ENCODE peak calls at places on chromosomes 1 and 21, in four cellular contexts. One of them, this sample, is unnamed.

GRCh38 chr1:245765241-245766000 is 610.6 kb downstream of the KIF26B start:
- DNase-seq in brain microvascular endothelial cell: peak
- DNase-seq in astrocyte of the cerebellum: no peak
- DNase-seq in Peyer's patch: no peak
- DNase-seq in this sample: peak

GRCh38 chr1:6117064-6117463 is 63.1 kb downstream of the CHD5 start:
- DNase-seq in brain microvascular endothelial cell: no peak
- DNase-seq in astrocyte of the cerebellum: no peak
- DNase-seq in Peyer's patch: no peak
- DNase-seq in this sample: no peak

GRCh38 chr1:10625076-10625475 is 150.3 kb downstream of the PEX14 start:
- DNase-seq in brain microvascular endothelial cell: no peak
- DNase-seq in astrocyte of the cerebellum: no peak
- DNase-seq in Peyer's patch: no peak
- DNase-seq in this sample: no peak

GRCh38 chr1:23168079-23168461 is 586 bp downstream of the LUZP1 start:
- DNase-seq in brain microvascular endothelial cell: no peak
- DNase-seq in astrocyte of the cerebellum: no peak
- DNase-seq in Peyer's patch: peak
- DNase-seq in this sample: no peak

GRCh38 chr21:34824314-34824713 is 155.5 kb downstream of the CLIC6 start:
- DNase-seq in brain microvascular endothelial cell: no peak
- DNase-seq in astrocyte of the cerebellum: no peak
- DNase-seq in Peyer's patch: no peak
- DNase-seq in this sample: no peak

GRCh38 chr1:192575499-192576189 is at the start of gene RGS1:
- DNase-seq in brain microvascular endothelial cell: no peak
- DNase-seq in astrocyte of the cerebellum: no peak
- DNase-seq in Peyer's patch: peak
- DNase-seq in this sample: no peak

GRCh38 chr1:14136152-14136763 is 436.3 kb downstream of the PRDM2 start:
- DNase-seq in brain microvascular endothelial cell: no peak
- DNase-seq in astrocyte of the cerebellum: no peak
- DNase-seq in Peyer's patch: no peak
- DNase-seq in this sample: no peak

GRCh38 chr21:44006017-44006624 is 6.0 kb upstream of the TRAPPC10 start:
- DNase-seq in brain microvascular endothelial cell: peak
- DNase-seq in astrocyte of the cerebellum: peak
- DNase-seq in Peyer's patch: no peak
- DNase-seq in this sample: no peak

GRCh38 chr1:59520194-59520593 is 223.3 kb downstream of the FGGY start:
- DNase-seq in brain microvascular endothelial cell: peak
- DNase-seq in astrocyte of the cerebellum: no peak
- DNase-seq in Peyer's patch: no peak
- DNase-seq in this sample: no peak

GRCh38 chr1:17627239-17628052 is 87.9 kb downstream of the ARHGEF10L start:
- DNase-seq in brain microvascular endothelial cell: no peak
- DNase-seq in astrocyte of the cerebellum: no peak
- DNase-seq in Peyer's patch: no peak
- DNase-seq in this sample: no peak

GRCh38 chr1:198556969-198557368 is 16.5 kb upstream of the ATP6V1G3 start:
- DNase-seq in brain microvascular endothelial cell: no peak
- DNase-seq in astrocyte of the cerebellum: no peak
- DNase-seq in Peyer's patch: peak
- DNase-seq in this sample: no peak

GRCh38 chr1:186225089-186225488 is 150.0 kb downstream of the TPR start:
- DNase-seq in brain microvascular endothelial cell: no peak
- DNase-seq in astrocyte of the cerebellum: no peak
- DNase-seq in Peyer's patch: no peak
- DNase-seq in this sample: peak

GRCh38 chr21:36188937-36189336 is 32.3 kb downstream of the DOP1B start:
- DNase-seq in brain microvascular endothelial cell: no peak
- DNase-seq in astrocyte of the cerebellum: no peak
- DNase-seq in Peyer's patch: no peak
- DNase-seq in this sample: no peak
- H3K4me3 ChIP-seq in brain microvascular endothelial cell: no peak
- H3K4me3 ChIP-seq in astrocyte of the cerebellum: no peak
- H3K4me3 ChIP-seq in Peyer's patch: no peak
- H3K4me3 ChIP-seq in this sample: no peak

DNA sequence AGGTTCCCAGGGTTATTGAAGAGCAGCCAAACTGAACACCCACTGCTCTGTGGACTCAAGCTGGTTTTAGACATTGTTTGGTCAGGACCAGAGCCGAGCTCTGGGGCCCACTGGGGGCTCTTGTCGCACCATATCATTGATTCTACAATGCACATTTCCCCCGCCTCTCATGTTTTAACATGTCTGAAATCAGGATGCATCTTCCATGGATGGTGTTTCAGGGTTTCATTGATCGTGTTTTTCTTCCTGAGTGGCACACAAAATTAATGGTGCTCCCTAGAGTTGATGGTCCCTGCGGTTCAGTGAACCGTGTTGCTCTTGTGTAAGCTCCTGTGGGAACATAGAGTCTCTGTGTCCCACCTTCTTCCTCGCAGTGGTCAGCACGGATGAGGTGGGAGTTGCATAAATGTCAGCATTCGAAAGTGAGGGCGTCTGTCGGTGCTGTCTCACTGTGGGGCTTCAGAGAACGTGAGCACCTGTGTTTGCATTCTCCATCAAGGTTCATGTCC is 38.3 kb downstream of the GALNT2 start:
- DNase-seq in brain microvascular endothelial cell: no peak
- DNase-seq in astrocyte of the cerebellum: no peak
- DNase-seq in Peyer's patch: no peak
- DNase-seq in this sample: no peak
- H3K4me3 ChIP-seq in brain microvascular endothelial cell: no peak
- H3K4me3 ChIP-seq in astrocyte of the cerebellum: peak
- H3K4me3 ChIP-seq in Peyer's patch: no peak
- H3K4me3 ChIP-seq in this sample: no peak

GRCh38 chr1:150979007-150979722 is 2.9 kb upstream of the ANXA9 start:
- DNase-seq in brain microvascular endothelial cell: peak
- DNase-seq in astrocyte of the cerebellum: peak
- DNase-seq in Peyer's patch: peak
- DNase-seq in this sample: peak
- H3K4me3 ChIP-seq in brain microvascular endothelial cell: peak
- H3K4me3 ChIP-seq in astrocyte of the cerebellum: no peak
- H3K4me3 ChIP-seq in Peyer's patch: peak
- H3K4me3 ChIP-seq in this sample: no peak

GRCh38 chr1:3021801-3022401 is 634 bp downstream of the ACTRT2 start:
- DNase-seq in brain microvascular endothelial cell: no peak
- DNase-seq in astrocyte of the cerebellum: no peak
- DNase-seq in Peyer's patch: no peak
- DNase-seq in this sample: no peak
- H3K4me3 ChIP-seq in brain microvascular endothelial cell: no peak
- H3K4me3 ChIP-seq in astrocyte of the cerebellum: no peak
- H3K4me3 ChIP-seq in Peyer's patch: no peak
- H3K4me3 ChIP-seq in this sample: no peak

GRCh38 chr1:209882942-209883340 is 55.1 kb upstream of the SYT14 start:
- DNase-seq in brain microvascular endothelial cell: no peak
- DNase-seq in astrocyte of the cerebellum: no peak
- DNase-seq in Peyer's patch: no peak
- DNase-seq in this sample: no peak

GRCh38 chr1:209883341-209883971 is 54.6 kb upstream of the SYT14 start:
- DNase-seq in brain microvascular endothelial cell: peak
- DNase-seq in astrocyte of the cerebellum: peak
- DNase-seq in Peyer's patch: no peak
- DNase-seq in this sample: no peak

GRCh38 chr1:209884249-209884648 is 53.8 kb upstream of the SYT14 start:
- DNase-seq in brain microvascular endothelial cell: peak
- DNase-seq in astrocyte of the cerebellum: no peak
- DNase-seq in Peyer's patch: no peak
- DNase-seq in this sample: no peak

GRCh38 chr1:209881271-209882018 is 53.7 kb downstream of the UTP25 start:
- DNase-seq in brain microvascular endothelial cell: no peak
- DNase-seq in astrocyte of the cerebellum: no peak
- DNase-seq in Peyer's patch: no peak
- DNase-seq in this sample: no peak

DNA sequence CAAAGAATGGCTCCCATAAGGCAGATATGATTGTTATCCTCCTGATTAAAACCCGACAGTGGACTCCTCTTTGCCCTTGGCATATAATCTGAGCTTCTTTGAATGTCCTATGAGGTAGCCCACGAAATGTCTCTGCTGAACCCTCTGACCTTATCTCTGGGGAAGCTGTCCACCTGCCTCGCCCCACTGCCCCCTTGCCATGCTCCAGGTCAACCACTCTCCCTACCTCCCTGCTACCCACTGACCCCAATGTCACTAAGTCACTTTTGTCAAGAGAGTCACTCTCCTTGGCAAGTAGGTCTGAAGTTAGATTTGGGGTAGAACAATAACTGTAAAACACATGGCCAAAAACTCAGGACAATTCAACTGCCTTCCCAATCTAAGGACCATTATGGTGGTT is 54.5 kb downstream of the UTP25 start:
- DNase-seq in brain microvascular endothelial cell: no peak
- DNase-seq in astrocyte of the cerebellum: no peak
- DNase-seq in Peyer's patch: no peak
- DNase-seq in this sample: no peak
- H3K4me3 ChIP-seq in brain microvascular endothelial cell: no peak
- H3K4me3 ChIP-seq in astrocyte of the cerebellum: no peak
- H3K4me3 ChIP-seq in Peyer's patch: no peak
- H3K4me3 ChIP-seq in this sample: no peak

GRCh38 chr1:190169311-190170067 is 308.2 kb downstream of the BRINP3 start:
- DNase-seq in brain microvascular endothelial cell: peak
- DNase-seq in astrocyte of the cerebellum: peak
- DNase-seq in Peyer's patch: no peak
- DNase-seq in this sample: peak
- H3K4me3 ChIP-seq in brain microvascular endothelial cell: no peak
- H3K4me3 ChIP-seq in astrocyte of the cerebellum: no peak
- H3K4me3 ChIP-seq in Peyer's patch: no peak
- H3K4me3 ChIP-seq in this sample: no peak

GRCh38 chr1:203555484-203556046 is 61.6 kb downstream of the OPTC start:
- DNase-seq in brain microvascular endothelial cell: no peak
- DNase-seq in astrocyte of the cerebellum: no peak
- DNase-seq in Peyer's patch: no peak
- DNase-seq in this sample: no peak
- H3K4me3 ChIP-seq in brain microvascular endothelial cell: no peak
- H3K4me3 ChIP-seq in astrocyte of the cerebellum: no peak
- H3K4me3 ChIP-seq in Peyer's patch: no peak
- H3K4me3 ChIP-seq in this sample: no peak

GRCh38 chr1:177020861-177021589 is 143.5 kb downstream of the ASTN1 start:
- DNase-seq in brain microvascular endothelial cell: no peak
- DNase-seq in astrocyte of the cerebellum: no peak
- DNase-seq in Peyer's patch: no peak
- DNase-seq in this sample: no peak

GRCh38 chr1:177021741-177022140 is 142.8 kb downstream of the ASTN1 start:
- DNase-seq in brain microvascular endothelial cell: no peak
- DNase-seq in astrocyte of the cerebellum: no peak
- DNase-seq in Peyer's patch: no peak
- DNase-seq in this sample: no peak

GRCh38 chr1:177013273-177013672 is 151.2 kb downstream of the ASTN1 start:
- DNase-seq in brain microvascular endothelial cell: no peak
- DNase-seq in astrocyte of the cerebellum: no peak
- DNase-seq in Peyer's patch: no peak
- DNase-seq in this sample: no peak

GRCh38 chr1:177014325-177014724 is 150.2 kb downstream of the ASTN1 start:
- DNase-seq in brain microvascular endothelial cell: no peak
- DNase-seq in astrocyte of the cerebellum: no peak
- DNase-seq in Peyer's patch: no peak
- DNase-seq in this sample: no peak

DNA sequence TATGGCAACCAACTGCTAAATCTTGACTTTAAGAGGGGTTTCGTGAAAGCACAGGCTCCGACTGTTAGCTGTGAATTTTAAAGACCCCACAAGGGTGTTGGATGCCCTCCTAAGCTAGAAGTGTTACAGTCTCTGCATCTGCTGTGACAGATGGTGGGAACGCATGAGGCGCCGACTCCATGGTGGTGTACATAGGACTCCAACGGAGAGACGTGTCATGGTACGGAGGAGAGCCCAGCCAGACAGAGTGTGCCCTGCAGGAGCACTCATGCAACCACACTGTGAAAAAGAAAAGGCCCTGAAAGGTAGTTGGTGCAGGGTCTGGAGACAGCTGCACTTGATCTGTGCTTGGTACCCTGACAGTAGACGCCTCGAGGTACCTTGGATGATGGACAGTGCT is 147.1 kb downstream of the ASTN1 start:
- DNase-seq in brain microvascular endothelial cell: no peak
- DNase-seq in astrocyte of the cerebellum: no peak
- DNase-seq in Peyer's patch: no peak
- DNase-seq in this sample: no peak
- H3K4me3 ChIP-seq in brain microvascular endothelial cell: no peak
- H3K4me3 ChIP-seq in astrocyte of the cerebellum: no peak
- H3K4me3 ChIP-seq in Peyer's patch: no peak
- H3K4me3 ChIP-seq in this sample: no peak

DNA sequence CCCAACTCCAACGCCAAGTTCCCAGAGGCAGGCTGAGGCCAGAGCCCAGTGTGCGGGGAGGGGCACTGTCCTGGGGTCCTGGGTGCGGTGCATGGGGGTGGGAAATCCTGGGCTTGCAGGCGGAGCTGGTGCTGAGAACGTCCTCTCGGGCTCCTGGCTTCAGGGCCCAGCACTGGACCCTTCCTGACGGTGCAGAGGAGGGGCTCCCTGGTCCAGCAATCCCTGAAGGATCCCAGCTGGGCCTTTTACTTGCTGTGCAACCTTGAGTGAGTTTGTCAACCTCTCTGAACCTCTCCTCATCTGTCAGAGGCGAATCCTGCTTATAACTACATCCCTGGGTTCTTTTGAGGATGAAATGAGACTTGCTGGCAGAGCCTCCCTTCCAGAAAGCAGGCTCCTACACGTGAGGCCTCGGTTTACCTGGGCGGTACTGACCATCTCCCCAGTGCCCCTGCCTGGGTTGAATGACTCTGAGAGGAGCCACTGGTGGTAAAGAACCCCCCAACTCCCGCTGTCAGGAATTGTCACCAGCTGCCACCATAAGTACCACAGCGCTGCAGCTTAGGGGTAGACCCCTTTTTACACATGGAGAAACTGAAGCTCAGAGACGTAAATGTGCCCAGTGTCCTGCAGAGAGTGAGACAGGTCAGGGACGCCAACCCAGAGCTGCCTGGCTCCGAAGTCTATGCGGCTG is 77.3 kb downstream of the DHRS3 start:
- DNase-seq in brain microvascular endothelial cell: no peak
- DNase-seq in astrocyte of the cerebellum: no peak
- DNase-seq in Peyer's patch: no peak
- DNase-seq in this sample: no peak
- H3K4me3 ChIP-seq in brain microvascular endothelial cell: no peak
- H3K4me3 ChIP-seq in astrocyte of the cerebellum: no peak
- H3K4me3 ChIP-seq in Peyer's patch: no peak
- H3K4me3 ChIP-seq in this sample: no peak